ENCODE peak calls at places on chromosome 21, in nine cellular contexts. Z, G, O, E, H, K, T, U and R are unnamed samples.

GRCh38 chr21:34129971-34130597 is 56.7 kb downstream of the MRPS6 start:
- DNase-seq in U (no peak), G (no peak), E (no peak), O (no peak), H (no peak), K (peak; percentile 55), Z (no peak), T (peak; percentile 47), R (no peak)

GRCh38 chr21:30478015-30478414 is 2.2 kb downstream of the KRTAP19-1 start:
- DNase-seq in O (no peak), E (no peak), K (no peak), G (no peak), Z (no peak), T (no peak), U (no peak), H (no peak), R (no peak)

GRCh38 chr21:20802201-20802600 is 196.0 kb upstream of the NCAM2 start:
- DNase-seq in H (no peak), K (no peak), T (no peak), U (no peak), Z (no peak), E (no peak), O (no peak), G (no peak), R (no peak)

GRCh38 chr21:36981977-36982700 is 15.7 kb upstream of the HLCS start:
- DNase-seq in Z (no peak), K (no peak), H (no peak), T (no peak), G (no peak), E (no peak), O (no peak), U (no peak), R (no peak)

GRCh38 chr21:15826908-15827601 is 97.3 kb downstream of the USP25 start:
- DNase-seq in K (no peak), H (no peak), O (no peak), Z (no peak), U (no peak), G (no peak), E (no peak), T (no peak), R (no peak)

GRCh38 chr21:42466700-42467612 is 29.1 kb downstream of the RSPH1 start:
- DNase-seq in E (peak; percentile 29), G (no peak), H (no peak), K (peak; percentile 38), O (no peak), Z (no peak), U (peak; percentile 37), T (peak; percentile 52), R (no peak)

GRCh38 chr21:15908187-15908586 is 178.4 kb downstream of the USP25 start:
- DNase-seq in U (no peak), O (no peak), T (peak; percentile 55), H (no peak), G (no peak), K (peak; percentile 78), Z (no peak), E (no peak), R (no peak)

GRCh38 chr21:42040411-42041180 is 30.4 kb upstream of the ZBTB21 start:
- DNase-seq in K (peak; percentile 99), G (no peak), H (no peak), U (no peak), Z (no peak), E (peak; percentile 97), T (peak; percentile 100), O (peak; percentile 99), R (no peak)

GRCh38 chr21:15192243-15192642 is 127.4 kb upstream of the NRIP1 start:
- DNase-seq in G (no peak), H (no peak), O (no peak), Z (no peak), U (no peak), K (no peak), E (peak; percentile 17), T (no peak), R (no peak)

GRCh38 chr21:42468511-42469131 is 27.4 kb downstream of the RSPH1 start:
- DNase-seq in O (no peak), E (no peak), G (no peak), H (no peak), Z (no peak), K (no peak), U (peak; percentile 12), T (peak; percentile 8), R (no peak)